ENCODE peak calls at places on chromosomes 4 and X, in four cellular contexts. One of them, this sample, is unnamed.

GRCh38 chr4:88779431-88779830 is 81.8 kb upstream of the NAP1L5 start:
- DNase-seq in GM12878: no peak
- DNase-seq in H1: no peak
- DNase-seq in SK-N-SH: no peak
- DNase-seq in this sample: no peak

GRCh38 chrX:151789179-151789800 is 54.7 kb downstream of the CNGA2 start:
- DNase-seq in GM12878: no peak
- DNase-seq in H1: no peak
- DNase-seq in SK-N-SH: no peak
- DNase-seq in this sample: peak; percentile 13

GRCh38 chrX:23381688-23382087 is 47.0 kb downstream of the PTCHD1 start:
- DNase-seq in GM12878: no peak
- DNase-seq in H1: no peak
- DNase-seq in SK-N-SH: no peak
- DNase-seq in this sample: no peak

GRCh38 chr4:93319011-93319410 is 509.5 kb upstream of the ATOH1 start:
- DNase-seq in GM12878: no peak
- DNase-seq in H1: no peak
- DNase-seq in SK-N-SH: no peak
- DNase-seq in this sample: no peak

GRCh38 chr4:2802618-2803531 is 10.0 kb downstream of the SH3BP2 start:
- DNase-seq in GM12878: no peak
- DNase-seq in H1: no peak
- DNase-seq in SK-N-SH: no peak
- DNase-seq in this sample: no peak

GRCh38 chr4:29046716-29047115 is 1673.5 kb upstream of the PCDH7 start:
- DNase-seq in GM12878: no peak
- DNase-seq in H1: no peak
- DNase-seq in SK-N-SH: no peak
- DNase-seq in this sample: no peak

GRCh38 chr4:48780867-48781219 is 764 bp upstream of the FRYL start:
- DNase-seq in GM12878: no peak
- DNase-seq in H1: no peak
- DNase-seq in SK-N-SH: peak; percentile 9
- DNase-seq in this sample: no peak

GRCh38 chrX:57367649-57368048 is 81.1 kb downstream of the FAAH2 start:
- DNase-seq in GM12878: no peak
- DNase-seq in H1: no peak
- DNase-seq in SK-N-SH: no peak
- DNase-seq in this sample: no peak

GRCh38 chrX:25043192-25043591 is 27.4 kb upstream of the ARX start:
- DNase-seq in GM12878: no peak
- DNase-seq in H1: no peak
- DNase-seq in SK-N-SH: no peak
- DNase-seq in this sample: no peak

GRCh38 chr4:60463846-60464502 is 736.2 kb upstream of the ADGRL3 start:
- DNase-seq in GM12878: no peak
- DNase-seq in H1: peak; percentile 49
- DNase-seq in SK-N-SH: no peak
- DNase-seq in this sample: peak; percentile 0

GRCh38 chr4:101292901-101293300 is 54.4 kb downstream of the PPP3CA start:
- DNase-seq in GM12878: no peak
- DNase-seq in H1: no peak
- DNase-seq in SK-N-SH: no peak
- DNase-seq in this sample: no peak

GRCh38 chrX:130081421-130082045 is 28.8 kb downstream of the ELF4 start:
- DNase-seq in GM12878: no peak
- DNase-seq in H1: no peak
- DNase-seq in SK-N-SH: no peak
- DNase-seq in this sample: no peak

GRCh38 chr4:26083987-26084386 is 170.0 kb downstream of the SMIM20 start:
- DNase-seq in GM12878: peak; percentile 67
- DNase-seq in H1: no peak
- DNase-seq in SK-N-SH: no peak
- DNase-seq in this sample: no peak

GRCh38 chr4:100728861-100729260 is 211.0 kb upstream of the EMCN start:
- DNase-seq in GM12878: no peak
- DNase-seq in H1: no peak
- DNase-seq in SK-N-SH: no peak
- DNase-seq in this sample: no peak

GRCh38 chr4:61426229-61426628 is 226.1 kb downstream of the ADGRL3 start:
- DNase-seq in GM12878: no peak
- DNase-seq in H1: no peak
- DNase-seq in SK-N-SH: no peak
- DNase-seq in this sample: no peak

GRCh38 chrX:123983240-123983639 is 21.7 kb downstream of the STAG2 start:
- DNase-seq in GM12878: no peak
- DNase-seq in H1: no peak
- DNase-seq in SK-N-SH: no peak
- DNase-seq in this sample: no peak

GRCh38 chr4:47386146-47386545 is 77.4 kb downstream of the COMMD8 start:
- DNase-seq in GM12878: no peak
- DNase-seq in H1: no peak
- DNase-seq in SK-N-SH: no peak
- DNase-seq in this sample: no peak

GRCh38 chr4:1411436-1412375 is 5.5 kb upstream of the NKX1-1 start:
- DNase-seq in GM12878: no peak
- DNase-seq in H1: peak; percentile 49
- DNase-seq in SK-N-SH: peak; percentile 44
- DNase-seq in this sample: no peak

GRCh38 chr4:157221426-157221894 is 932 bp downstream of the GRIA2 start:
- DNase-seq in GM12878: no peak
- DNase-seq in H1: peak; percentile 49
- DNase-seq in SK-N-SH: peak; percentile 32
- DNase-seq in this sample: no peak

GRCh38 chr4:119726505-119726904 is 97.9 kb upstream of the PDE5A start:
- DNase-seq in GM12878: no peak
- DNase-seq in H1: no peak
- DNase-seq in SK-N-SH: no peak
- DNase-seq in this sample: no peak

GRCh38 chr4:180028682-180029081 is 2214.5 kb upstream of the TENM3 start:
- DNase-seq in GM12878: peak; percentile 12
- DNase-seq in H1: peak; percentile 65
- DNase-seq in SK-N-SH: peak; percentile 1
- DNase-seq in this sample: no peak

GRCh38 chrX:12137982-12138365 is 299 bp upstream of the FRMPD4 start:
- DNase-seq in GM12878: no peak
- DNase-seq in H1: peak; percentile 50
- DNase-seq in SK-N-SH: no peak
- DNase-seq in this sample: no peak

GRCh38 chrX:28189011-28189410 is 207.8 kb upstream of the DCAF8L1 start:
- DNase-seq in GM12878: no peak
- DNase-seq in H1: no peak
- DNase-seq in SK-N-SH: no peak
- DNase-seq in this sample: no peak

GRCh38 chr4:4625488-4625887 is 83.6 kb upstream of the STX18 start:
- DNase-seq in GM12878: no peak
- DNase-seq in H1: no peak
- DNase-seq in SK-N-SH: no peak
- DNase-seq in this sample: no peak

GRCh38 chr4:1192091-1192492 is 19.7 kb upstream of the SPON2 start:
- DNase-seq in GM12878: no peak
- DNase-seq in H1: no peak
- DNase-seq in SK-N-SH: peak; percentile 57
- DNase-seq in this sample: no peak

GRCh38 chr4:153438916-153439756 is 27.0 kb upstream of the TMEM131L start:
- DNase-seq in GM12878: peak; percentile 79
- DNase-seq in H1: no peak
- DNase-seq in SK-N-SH: no peak
- DNase-seq in this sample: no peak

GRCh38 chr4:69589884-69590283 is 49.6 kb downstream of the UGT2A2 start:
- DNase-seq in GM12878: no peak
- DNase-seq in H1: no peak
- DNase-seq in SK-N-SH: no peak
- DNase-seq in this sample: no peak

GRCh38 chrX:119042996-119043395 is 29.8 kb upstream of the CT47C1 start:
- DNase-seq in GM12878: no peak
- DNase-seq in H1: no peak
- DNase-seq in SK-N-SH: no peak
- DNase-seq in this sample: no peak

GRCh38 chrX:50838820-50839600 is 25.0 kb upstream of the SHROOM4 start:
- DNase-seq in GM12878: no peak
- DNase-seq in H1: no peak
- DNase-seq in SK-N-SH: no peak
- DNase-seq in this sample: no peak

GRCh38 chrX:47456080-47456479 is 26.9 kb downstream of the ZNF41 start:
- DNase-seq in GM12878: no peak
- DNase-seq in H1: no peak
- DNase-seq in SK-N-SH: no peak
- DNase-seq in this sample: no peak

GRCh38 chr4:4994312-4995097 is 24.8 kb downstream of the CYTL1 start:
- DNase-seq in GM12878: no peak
- DNase-seq in H1: no peak
- DNase-seq in SK-N-SH: no peak
- DNase-seq in this sample: no peak

GRCh38 chr4:60209588-60209987 is 990.5 kb upstream of the ADGRL3 start:
- DNase-seq in GM12878: no peak
- DNase-seq in H1: no peak
- DNase-seq in SK-N-SH: no peak
- DNase-seq in this sample: no peak

DNA sequence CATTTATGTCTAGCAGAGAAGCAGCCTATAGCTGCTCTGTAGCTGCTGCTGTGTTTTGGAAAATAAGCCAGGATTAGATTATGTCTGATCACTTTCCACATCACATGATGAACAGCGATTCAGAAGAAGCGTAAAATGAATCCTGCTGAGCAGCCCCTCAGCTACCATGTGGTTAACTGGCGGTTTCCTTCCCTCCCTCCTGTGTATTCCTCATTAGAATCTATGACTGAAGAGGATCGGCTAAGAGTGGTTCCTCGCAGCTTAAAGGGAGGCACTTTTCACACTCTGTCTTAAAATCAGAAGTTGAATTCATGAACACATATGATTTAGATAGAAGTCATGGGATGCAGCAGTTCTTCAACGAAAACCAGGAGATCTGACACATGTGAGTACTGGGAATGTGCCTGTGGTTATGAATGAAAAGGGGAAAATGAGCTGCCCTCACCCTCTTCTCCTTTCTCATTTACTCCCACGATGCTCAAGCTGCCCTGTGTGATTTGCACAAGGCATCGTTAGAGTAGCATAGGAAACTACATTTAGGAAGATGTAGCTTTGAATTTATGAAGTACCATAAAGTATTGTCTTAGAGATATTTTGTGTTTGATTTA is at the start of gene PPEF1:
- DNase-seq in GM12878: no peak
- DNase-seq in H1: no peak
- DNase-seq in SK-N-SH: peak; percentile 74
- DNase-seq in this sample: peak; percentile 15
- TF ChIP-seq NRF1 in GM12878: no peak
- TF ChIP-seq NRF1 in H1: no peak
- TF ChIP-seq NRF1 in SK-N-SH: no peak
- TF ChIP-seq NRF1 in this sample: no peak

DNA sequence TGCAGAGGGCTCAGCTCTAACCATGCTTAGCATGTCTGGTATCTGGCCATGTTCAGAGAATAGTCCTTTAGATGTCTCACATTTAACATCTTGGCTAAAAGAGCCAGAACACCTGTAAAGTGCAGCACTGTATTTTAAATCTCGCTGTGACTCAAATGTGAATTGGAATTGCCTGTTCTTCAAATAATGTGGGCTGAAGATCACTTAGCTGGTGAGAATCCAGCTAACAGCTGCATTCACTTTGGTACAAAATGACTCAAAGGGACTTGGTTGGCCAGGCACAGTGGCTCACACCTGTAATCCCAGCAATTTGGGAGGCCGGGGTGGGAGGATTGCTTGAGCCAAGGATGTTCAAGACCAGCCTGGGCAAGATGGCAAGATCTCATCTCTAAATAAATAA is 63.5 kb upstream of the PLAC8 start:
- DNase-seq in GM12878: no peak
- DNase-seq in H1: no peak
- DNase-seq in SK-N-SH: no peak
- DNase-seq in this sample: no peak
- TF ChIP-seq NRF1 in GM12878: no peak
- TF ChIP-seq NRF1 in H1: no peak
- TF ChIP-seq NRF1 in SK-N-SH: no peak
- TF ChIP-seq NRF1 in this sample: no peak

GRCh38 chrX:13697440-13697839 is 8.5 kb downstream of the RAB9A start:
- DNase-seq in GM12878: peak; percentile 73
- DNase-seq in H1: no peak
- DNase-seq in SK-N-SH: no peak
- DNase-seq in this sample: no peak
- TF ChIP-seq NRF1 in GM12878: no peak
- TF ChIP-seq NRF1 in H1: no peak
- TF ChIP-seq NRF1 in SK-N-SH: no peak
- TF ChIP-seq NRF1 in this sample: no peak

GRCh38 chr4:7430965-7431695 is 3.6 kb downstream of the PSAPL1 start:
- DNase-seq in GM12878: no peak
- DNase-seq in H1: no peak
- DNase-seq in SK-N-SH: no peak
- DNase-seq in this sample: no peak

GRCh38 chr4:7429069-7429416 is 5.7 kb downstream of the PSAPL1 start:
- DNase-seq in GM12878: no peak
- DNase-seq in H1: peak; percentile 36
- DNase-seq in SK-N-SH: peak; percentile 24
- DNase-seq in this sample: no peak

GRCh38 chr4:7431696-7432530 is 2.8 kb downstream of the PSAPL1 start:
- DNase-seq in GM12878: no peak
- DNase-seq in H1: no peak
- DNase-seq in SK-N-SH: no peak
- DNase-seq in this sample: no peak

GRCh38 chr4:7429601-7430078 is 5.1 kb downstream of the PSAPL1 start:
- DNase-seq in GM12878: no peak
- DNase-seq in H1: peak; percentile 46
- DNase-seq in SK-N-SH: peak; percentile 24
- DNase-seq in this sample: no peak

GRCh38 chr4:7430368-7430964 is 4.3 kb downstream of the PSAPL1 start:
- DNase-seq in GM12878: no peak
- DNase-seq in H1: peak; percentile 54
- DNase-seq in SK-N-SH: no peak
- DNase-seq in this sample: no peak
- TF ChIP-seq NRF1 in GM12878: no peak
- TF ChIP-seq NRF1 in H1: no peak
- TF ChIP-seq NRF1 in SK-N-SH: no peak
- TF ChIP-seq NRF1 in this sample: no peak

DNA sequence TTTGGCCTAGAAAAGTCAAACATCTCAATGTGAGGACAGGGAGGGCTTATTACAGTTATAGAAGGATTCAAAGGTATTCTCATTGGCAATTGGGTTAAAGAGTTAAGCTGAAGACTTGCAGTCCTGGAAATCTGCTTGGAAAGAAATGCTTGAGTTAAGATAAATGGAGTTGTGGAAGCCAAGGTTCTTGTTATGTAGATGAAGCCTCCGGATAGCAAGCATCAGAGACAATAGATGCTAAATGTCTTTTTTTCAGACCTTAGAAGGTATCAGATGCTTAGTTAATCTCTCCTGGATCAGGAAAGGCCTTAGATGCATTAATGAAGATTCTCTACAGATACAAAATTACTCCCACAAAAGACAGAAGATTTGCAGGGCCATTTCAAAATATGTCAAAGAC is 299.3 kb downstream of the CFAP47 start:
- DNase-seq in GM12878: no peak
- DNase-seq in H1: no peak
- DNase-seq in SK-N-SH: no peak
- DNase-seq in this sample: no peak
- TF ChIP-seq NRF1 in GM12878: no peak
- TF ChIP-seq NRF1 in H1: no peak
- TF ChIP-seq NRF1 in SK-N-SH: no peak
- TF ChIP-seq NRF1 in this sample: no peak

GRCh38 chr4:183399616-183400015 is 44.8 kb upstream of the CDKN2AIP start:
- DNase-seq in GM12878: no peak
- DNase-seq in H1: no peak
- DNase-seq in SK-N-SH: no peak
- DNase-seq in this sample: no peak
- TF ChIP-seq NRF1 in GM12878: no peak
- TF ChIP-seq NRF1 in H1: no peak
- TF ChIP-seq NRF1 in SK-N-SH: no peak
- TF ChIP-seq NRF1 in this sample: no peak

This sample was measured in K562.